ENCODE peak calls at places on chromosomes 4 and X, in four cellular contexts. One of them, this sample, is unnamed.
A peak's percentile ranks its signal among the peaks of the same experiment; 100 is the strongest.

GRCh38 chr4:110487873-110488272 is 11.9 kb downstream of the ENPEP start:
- DNase-seq in fibroblast of lung: no peak
- DNase-seq in GM13976: no peak
- DNase-seq in GM10248: peak; percentile 16
- DNase-seq in this sample: peak; percentile 79

GRCh38 chrX:152926279-152926678 is 28.4 kb downstream of the ZNF185 start:
- DNase-seq in fibroblast of lung: peak; percentile 67
- DNase-seq in GM13976: peak; percentile 73
- DNase-seq in GM10248: peak; percentile 65
- DNase-seq in this sample: peak; percentile 86

GRCh38 chrX:13254076-13254785 is 65.6 kb downstream of the ATXN3L start:
- DNase-seq in fibroblast of lung: peak; percentile 56
- DNase-seq in GM13976: no peak
- DNase-seq in GM10248: peak; percentile 14
- DNase-seq in this sample: peak; percentile 10

GRCh38 chr4:159201168-159201567 is 98.3 kb downstream of the RAPGEF2 start:
- DNase-seq in fibroblast of lung: no peak
- DNase-seq in GM13976: no peak
- DNase-seq in GM10248: no peak
- DNase-seq in this sample: peak; percentile 21

GRCh38 chrX:3960952-3961351 is 247.5 kb upstream of the PRKX start:
- DNase-seq in fibroblast of lung: no peak
- DNase-seq in GM13976: no peak
- DNase-seq in GM10248: no peak
- DNase-seq in this sample: no peak

GRCh38 chr4:119627267-119628190 is 1.1 kb downstream of the PDE5A start:
- DNase-seq in fibroblast of lung: peak; percentile 80
- DNase-seq in GM13976: peak; percentile 87
- DNase-seq in GM10248: peak; percentile 84
- DNase-seq in this sample: peak; percentile 61

GRCh38 chr4:8305851-8306361 is 36.4 kb downstream of the HTRA3 start:
- DNase-seq in fibroblast of lung: no peak
- DNase-seq in GM13976: no peak
- DNase-seq in GM10248: no peak
- DNase-seq in this sample: no peak

GRCh38 chrX:111431007-111431406 is 19.0 kb upstream of the DCX start:
- DNase-seq in fibroblast of lung: no peak
- DNase-seq in GM13976: no peak
- DNase-seq in GM10248: no peak
- DNase-seq in this sample: no peak

GRCh38 chr4:53653484-53654053 is 62.3 kb upstream of the LNX1 start:
- DNase-seq in fibroblast of lung: no peak
- DNase-seq in GM13976: no peak
- DNase-seq in GM10248: no peak
- DNase-seq in this sample: no peak

GRCh38 chr4:76677571-76678326 is 220.2 kb downstream of the SOWAHB start:
- DNase-seq in fibroblast of lung: no peak
- DNase-seq in GM13976: no peak
- DNase-seq in GM10248: no peak
- DNase-seq in this sample: peak; percentile 40

GRCh38 chr4:163556169-163556568 is 61.7 kb downstream of the TMA16 start:
- DNase-seq in fibroblast of lung: no peak
- DNase-seq in GM13976: no peak
- DNase-seq in GM10248: no peak
- DNase-seq in this sample: peak; percentile 69
- TF ChIP-seq CTCF in fibroblast of lung: no peak
- TF ChIP-seq CTCF in GM13976: no peak
- TF ChIP-seq CTCF in GM10248: peak; percentile 20
- TF ChIP-seq CTCF in this sample: peak; percentile 54

GRCh38 chr4:55830048-55830447 is 10.5 kb downstream of the EXOC1L start:
- DNase-seq in fibroblast of lung: no peak
- DNase-seq in GM13976: no peak
- DNase-seq in GM10248: no peak
- DNase-seq in this sample: no peak

GRCh38 chr4:55826986-55827385 is 7.4 kb downstream of the EXOC1L start:
- DNase-seq in fibroblast of lung: no peak
- DNase-seq in GM13976: no peak
- DNase-seq in GM10248: no peak
- DNase-seq in this sample: no peak

GRCh38 chr4:55824865-55825264 is 5.3 kb downstream of the EXOC1L start:
- DNase-seq in fibroblast of lung: no peak
- DNase-seq in GM13976: no peak
- DNase-seq in GM10248: no peak
- DNase-seq in this sample: no peak

GRCh38 chr4:55830741-55831140 is 11.2 kb downstream of the EXOC1L start:
- DNase-seq in fibroblast of lung: no peak
- DNase-seq in GM13976: no peak
- DNase-seq in GM10248: no peak
- DNase-seq in this sample: no peak

DNA sequence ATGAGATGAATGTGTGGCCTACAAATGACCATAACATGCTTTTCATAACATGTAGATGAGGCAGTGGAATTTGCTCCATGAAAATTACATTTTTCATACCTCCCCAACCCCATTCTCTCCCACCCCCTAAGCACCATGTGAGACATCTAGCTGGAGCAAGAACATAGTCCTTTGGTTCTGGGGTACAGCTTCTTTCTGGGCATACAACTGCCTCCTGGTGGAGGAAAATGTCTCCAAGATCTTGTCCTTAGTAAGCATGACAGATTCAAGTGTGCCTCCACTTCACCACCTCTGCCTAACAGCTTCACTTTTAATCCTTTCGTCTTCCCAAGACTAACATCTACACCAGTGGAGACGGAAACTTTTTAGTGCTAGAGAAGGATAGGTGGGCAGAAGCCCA is 8.0 kb downstream of the EXOC1L start:
- DNase-seq in fibroblast of lung: no peak
- DNase-seq in GM13976: no peak
- DNase-seq in GM10248: no peak
- DNase-seq in this sample: no peak
- TF ChIP-seq CTCF in fibroblast of lung: no peak
- TF ChIP-seq CTCF in GM13976: no peak
- TF ChIP-seq CTCF in GM10248: no peak
- TF ChIP-seq CTCF in this sample: no peak

DNA sequence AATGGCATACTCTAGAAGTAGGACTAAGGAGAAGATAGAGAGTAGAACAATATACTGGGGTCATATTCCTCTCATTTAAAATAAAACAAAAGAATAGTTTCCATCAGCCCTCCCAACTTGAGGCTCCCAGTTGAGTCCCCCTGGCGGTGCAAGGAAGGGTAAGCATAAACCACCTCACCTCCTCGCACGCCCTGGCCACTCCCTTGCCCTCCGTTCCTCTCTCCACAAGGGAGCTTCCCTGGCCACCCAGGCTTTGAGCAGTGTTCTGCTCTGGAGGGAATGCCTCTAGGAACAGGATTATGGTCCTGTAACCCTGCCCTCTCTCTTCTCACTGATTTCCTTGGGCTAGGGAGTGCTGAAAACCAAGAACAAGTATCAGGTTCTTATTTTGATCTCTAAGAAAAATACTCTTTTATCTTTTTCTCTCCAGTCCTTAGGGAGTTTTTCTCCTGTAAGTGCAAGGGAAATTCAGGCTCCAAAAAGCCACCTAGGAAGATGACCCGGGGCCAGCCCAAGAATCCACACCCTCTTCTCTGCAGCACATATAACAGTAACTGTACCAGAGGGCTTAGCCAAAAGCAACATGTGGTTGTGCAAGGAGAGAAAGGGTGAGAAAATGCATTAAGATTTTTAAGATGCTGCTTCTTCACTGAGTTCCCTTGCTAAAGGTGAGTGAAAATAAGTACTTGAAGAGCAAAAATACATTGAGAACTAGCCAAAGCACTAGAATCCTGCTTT is 69.9 kb downstream of the USP38 start:
- DNase-seq in fibroblast of lung: no peak
- DNase-seq in GM13976: no peak
- DNase-seq in GM10248: no peak
- DNase-seq in this sample: no peak
- TF ChIP-seq CTCF in fibroblast of lung: no peak
- TF ChIP-seq CTCF in GM13976: no peak
- TF ChIP-seq CTCF in GM10248: no peak
- TF ChIP-seq CTCF in this sample: no peak

GRCh38 chrX:53190363-53190960 is 34.5 kb downstream of the KDM5C start:
- DNase-seq in fibroblast of lung: no peak
- DNase-seq in GM13976: no peak
- DNase-seq in GM10248: no peak
- DNase-seq in this sample: peak; percentile 18
- TF ChIP-seq CTCF in fibroblast of lung: no peak
- TF ChIP-seq CTCF in GM13976: peak; percentile 17
- TF ChIP-seq CTCF in GM10248: no peak
- TF ChIP-seq CTCF in this sample: peak; percentile 49

GRCh38 chr4:4697584-4697983 is 155.7 kb upstream of the STX18 start:
- DNase-seq in fibroblast of lung: no peak
- DNase-seq in GM13976: no peak
- DNase-seq in GM10248: no peak
- DNase-seq in this sample: no peak

GRCh38 chr4:4694296-4694772 is 152.5 kb upstream of the STX18 start:
- DNase-seq in fibroblast of lung: peak; percentile 31
- DNase-seq in GM13976: no peak
- DNase-seq in GM10248: no peak
- DNase-seq in this sample: peak; percentile 38

GRCh38 chr4:4694812-4695211 is 153.0 kb upstream of the STX18 start:
- DNase-seq in fibroblast of lung: no peak
- DNase-seq in GM13976: no peak
- DNase-seq in GM10248: no peak
- DNase-seq in this sample: no peak

GRCh38 chr4:4695497-4695896 is 153.6 kb upstream of the STX18 start:
- DNase-seq in fibroblast of lung: no peak
- DNase-seq in GM13976: no peak
- DNase-seq in GM10248: no peak
- DNase-seq in this sample: no peak

DNA sequence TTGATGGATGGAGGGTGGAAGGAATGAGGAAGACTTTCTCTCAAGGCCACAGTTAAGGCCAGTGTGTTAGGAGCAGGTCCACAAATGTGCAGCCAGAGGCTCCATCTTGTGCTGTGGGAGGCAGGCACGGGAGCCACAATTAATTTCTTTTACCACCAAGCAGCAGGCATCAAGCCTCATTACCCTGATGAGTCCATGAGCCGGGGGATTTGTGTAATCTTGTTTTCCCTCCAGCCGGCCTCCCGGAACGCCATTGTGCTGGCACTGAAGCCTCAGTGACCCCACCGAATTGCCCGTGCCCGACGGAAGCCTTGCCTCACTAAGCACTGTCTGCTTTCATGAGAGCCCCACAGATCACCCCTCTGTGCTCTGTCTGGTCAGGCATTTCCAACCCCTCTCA is 154.7 kb upstream of the STX18 start:
- DNase-seq in fibroblast of lung: no peak
- DNase-seq in GM13976: no peak
- DNase-seq in GM10248: no peak
- DNase-seq in this sample: no peak
- TF ChIP-seq CTCF in fibroblast of lung: no peak
- TF ChIP-seq CTCF in GM13976: no peak
- TF ChIP-seq CTCF in GM10248: no peak
- TF ChIP-seq CTCF in this sample: no peak

DNA sequence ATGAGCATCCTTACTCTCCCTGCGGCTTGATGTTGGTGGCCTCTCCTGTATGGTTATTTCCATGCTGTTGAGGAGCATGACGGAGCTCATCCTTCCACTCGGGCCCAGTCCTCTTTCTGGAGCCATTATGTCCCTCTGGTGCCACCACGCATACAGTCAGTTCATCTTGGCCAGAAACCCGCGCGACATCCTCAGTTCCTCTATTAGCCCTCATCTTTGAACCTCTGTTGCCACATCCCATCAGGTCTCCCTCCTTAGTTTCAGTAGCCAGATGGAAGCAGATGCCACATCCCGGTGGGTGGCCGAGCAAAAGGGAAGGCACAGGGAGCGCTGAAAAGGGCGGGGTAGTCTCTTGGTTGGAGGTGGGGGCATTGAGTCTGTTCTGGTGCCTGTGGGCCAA is 4.6 kb downstream of the LOC101059915 start:
- DNase-seq in fibroblast of lung: no peak
- DNase-seq in GM13976: no peak
- DNase-seq in GM10248: no peak
- DNase-seq in this sample: no peak
- TF ChIP-seq CTCF in fibroblast of lung: no peak
- TF ChIP-seq CTCF in GM13976: no peak
- TF ChIP-seq CTCF in GM10248: no peak
- TF ChIP-seq CTCF in this sample: no peak

DNA sequence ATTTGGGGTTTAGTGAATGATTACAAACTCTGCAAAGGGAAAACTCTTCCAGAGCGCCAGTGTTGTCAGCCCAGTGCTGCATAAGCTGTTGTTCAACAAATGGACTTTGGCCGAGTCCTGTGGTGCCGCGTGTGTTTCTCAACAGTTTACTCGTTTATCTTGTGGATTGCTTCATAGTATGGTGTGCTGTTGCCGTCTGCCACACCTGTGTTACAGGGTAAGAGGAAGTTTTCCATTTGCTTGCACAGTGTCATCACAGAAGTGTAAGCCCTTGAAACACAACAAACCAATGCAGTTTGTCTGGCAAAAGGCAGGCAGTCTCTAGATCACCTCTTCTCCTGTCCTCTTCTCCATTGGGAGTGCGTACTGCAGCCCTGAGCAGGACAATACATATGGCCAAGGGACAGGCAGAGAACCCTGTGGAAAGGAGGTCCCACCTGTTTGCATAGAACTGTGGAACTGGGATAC is 66.3 kb downstream of the DCUN1D4 start:
- DNase-seq in fibroblast of lung: no peak
- DNase-seq in GM13976: no peak
- DNase-seq in GM10248: no peak
- DNase-seq in this sample: no peak
- TF ChIP-seq CTCF in fibroblast of lung: no peak
- TF ChIP-seq CTCF in GM13976: no peak
- TF ChIP-seq CTCF in GM10248: no peak
- TF ChIP-seq CTCF in this sample: no peak

GRCh38 chr4:4541661-4542570 is at the start of gene STX18:
- DNase-seq in fibroblast of lung: peak; percentile 88
- DNase-seq in GM13976: peak; percentile 92
- DNase-seq in GM10248: peak; percentile 91
- DNase-seq in this sample: peak; percentile 87
- TF ChIP-seq CTCF in fibroblast of lung: no peak
- TF ChIP-seq CTCF in GM13976: no peak
- TF ChIP-seq CTCF in GM10248: no peak
- TF ChIP-seq CTCF in this sample: no peak